ENCODE peak calls at places on chromosomes 16 and 17, in ten cellular contexts. G is CD4-positive, alpha-beta T cell; K is GM12865; S is A549; N is cardiac fibroblast; U is HFFc6; V is heart left ventricle; F is uterus; P is epithelial cell of esophagus; Y is activated CD8-positive, alpha-beta T cell treated with anti-CD3 and anti-CD28 coated beads for 36 hours. C is an unnamed sample.

GRCh38 chr16:77898671-77899211 is 110.4 kb downstream of the VAT1L start:
- DNase-seq in G (no peak), K (no peak), S (no peak), N (peak), U (no peak), V (no peak), F (no peak), P (no peak), Y (no peak), C (peak)

GRCh38 chr17:38742431-38743308 is 5.5 kb downstream of the PCGF2 start:
- DNase-seq in G (no peak), K (no peak), S (no peak), N (peak), U (peak), V (peak), F (peak), P (peak), Y (peak), C (peak)

GRCh38 chr16:8087597-8088279 is 502.6 kb downstream of the TMEM114 start:
- DNase-seq in G (no peak), K (no peak), S (no peak), N (no peak), U (no peak), V (no peak), F (no peak), P (no peak), Y (no peak), C (no peak)

GRCh38 chr17:42456223-42457106 is 2.2 kb upstream of the ATP6V0A1 start:
- DNase-seq in G (no peak), K (peak), S (no peak), N (peak), U (peak), V (peak), F (no peak), P (peak), Y (no peak), C (peak)

GRCh38 chr16:54503011-54503410 is 216.4 kb upstream of the IRX3 start:
- DNase-seq in G (no peak), K (no peak), S (no peak), N (peak), U (no peak), V (peak), F (no peak), P (no peak), Y (no peak), C (no peak)

GRCh38 chr17:77072670-77073069 is 68.1 kb upstream of the SEC14L1 start:
- DNase-seq in G (no peak), K (no peak), S (no peak), N (no peak), U (no peak), V (no peak), F (no peak), P (no peak), Y (no peak), C (no peak)

GRCh38 chr17:28071891-28072606 is 29.6 kb downstream of the NLK start:
- DNase-seq in G (no peak), K (peak), S (no peak), N (no peak), U (no peak), V (no peak), F (no peak), P (no peak), Y (no peak), C (peak)

GRCh38 chr16:29820271-29820701 is at the start of gene MVP:
- DNase-seq in G (no peak), K (peak), S (peak), N (peak), U (peak), V (peak), F (peak), P (peak), Y (peak), C (no peak)

GRCh38 chr16:10938321-10938720 is 3.9 kb downstream of the DEXI start:
- DNase-seq in G (no peak), K (peak), S (no peak), N (no peak), U (no peak), V (no peak), F (no peak), P (no peak), Y (peak), C (no peak)

GRCh38 chr17:80034977-80035686 is 540 bp downstream of the TBC1D16 start:
- DNase-seq in G (peak), K (peak), S (no peak), N (peak), U (peak), V (peak), F (no peak), P (peak), Y (peak), C (no peak)

GRCh38 chr17:2215616-2216364 is 87.8 kb downstream of the SMG6 start:
- DNase-seq in G (peak), K (peak), S (no peak), N (peak), U (peak), V (peak), F (peak), P (peak), Y (peak), C (peak)

GRCh38 chr17:29622337-29623282 is at the start of gene CORO6:
- DNase-seq in G (peak), K (peak), S (peak), N (peak), U (peak), V (peak), F (peak), P (peak), Y (peak), C (no peak)

GRCh38 chr16:72992142-72992601 is 55.8 kb downstream of the ZFHX3 start:
- DNase-seq in G (no peak), K (no peak), S (no peak), N (no peak), U (no peak), V (no peak), F (no peak), P (no peak), Y (no peak), C (no peak)

GRCh38 chr17:3615160-3615870 is 6.1 kb upstream of the TRPV1 start:
- DNase-seq in G (no peak), K (no peak), S (no peak), N (no peak), U (no peak), V (no peak), F (no peak), P (no peak), Y (no peak), C (no peak)

GRCh38 chr17:750431-751037 is 1.5 kb downstream of the GEMIN4 start:
- DNase-seq in G (no peak), K (no peak), S (no peak), N (no peak), U (no peak), V (no peak), F (no peak), P (peak), Y (no peak), C (no peak)

GRCh38 chr17:2138318-2138717 is 83.4 kb downstream of the HIC1 start:
- DNase-seq in G (peak), K (peak), S (no peak), N (peak), U (peak), V (peak), F (no peak), P (no peak), Y (peak), C (no peak)

GRCh38 chr17:77098884-77099545 is 41.8 kb upstream of the SEC14L1 start:
- DNase-seq in G (no peak), K (no peak), S (no peak), N (peak), U (peak), V (peak), F (peak), P (peak), Y (peak), C (peak)

GRCh38 chr17:67605259-67605912 is 112.3 kb upstream of the NOL11 start:
- DNase-seq in G (no peak), K (no peak), S (no peak), N (peak), U (no peak), V (peak), F (peak), P (no peak), Y (no peak), C (peak)

GRCh38 chr17:76297436-76297835 is 10.6 kb downstream of the QRICH2 start:
- DNase-seq in G (no peak), K (no peak), S (no peak), N (no peak), U (no peak), V (no peak), F (no peak), P (no peak), Y (no peak), C (no peak)

GRCh38 chr16:65154321-65154720 is 32.5 kb upstream of the CDH11 start:
- DNase-seq in G (no peak), K (no peak), S (no peak), N (no peak), U (no peak), V (no peak), F (no peak), P (peak), Y (no peak), C (no peak)

GRCh38 chr16:49781401-49781800 is 74.5 kb downstream of the ZNF423 start:
- DNase-seq in G (no peak), K (no peak), S (no peak), N (no peak), U (no peak), V (no peak), F (no peak), P (no peak), Y (no peak), C (no peak)

GRCh38 chr17:75684924-75685323 is 17.8 kb downstream of the SAP30BP start:
- DNase-seq in G (no peak), K (no peak), S (no peak), N (no peak), U (peak), V (no peak), F (no peak), P (peak), Y (no peak), C (no peak)

GRCh38 chr16:75621170-75621477 is 2.0 kb downstream of the ADAT1 start:
- DNase-seq in G (no peak), K (peak), S (peak), N (peak), U (peak), V (no peak), F (no peak), P (peak), Y (no peak), C (no peak)

GRCh38 chr16:77298638-77299360 is 99.6 kb downstream of the SYCE1L start:
- DNase-seq in G (no peak), K (no peak), S (peak), N (peak), U (peak), V (no peak), F (peak), P (peak), Y (no peak), C (peak)

GRCh38 chr17:31492880-31493655 is 101.6 kb downstream of the RAB11FIP4 start:
- DNase-seq in G (peak), K (peak), S (no peak), N (no peak), U (no peak), V (no peak), F (no peak), P (no peak), Y (peak), C (no peak)

GRCh38 chr17:49873466-49873865 is 25.6 kb upstream of the TAC4 start:
- DNase-seq in G (no peak), K (no peak), S (no peak), N (no peak), U (no peak), V (no peak), F (no peak), P (no peak), Y (no peak), C (no peak)

GRCh38 chr16:23181506-23181905 is 1.0 kb upstream of the SCNN1G start:
- DNase-seq in G (no peak), K (no peak), S (no peak), N (no peak), U (no peak), V (no peak), F (no peak), P (no peak), Y (no peak), C (no peak)

GRCh38 chr16:31710134-31710533 is 163.5 kb upstream of the ZNF267 start:
- DNase-seq in G (no peak), K (no peak), S (no peak), N (no peak), U (no peak), V (no peak), F (no peak), P (no peak), Y (no peak), C (no peak)

GRCh38 chr17:48470388-48471034 is 40.5 kb upstream of the SKAP1 start:
- DNase-seq in G (no peak), K (no peak), S (no peak), N (peak), U (peak), V (no peak), F (no peak), P (no peak), Y (no peak), C (no peak)
- TF ChIP-seq CTCF in G (no peak), K (no peak), S (no peak), N (no peak), U (peak), V (no peak), F (no peak), P (no peak), Y (no peak), C (peak)

GRCh38 chr17:18953231-18953728 is 1.3 kb downstream of the SLC5A10 start:
- DNase-seq in G (no peak), K (no peak), S (no peak), N (no peak), U (no peak), V (no peak), F (no peak), P (no peak), Y (no peak), C (no peak)

GRCh38 chr17:18950944-18951905 is 740 bp upstream of the SLC5A10 start:
- DNase-seq in G (no peak), K (no peak), S (no peak), N (no peak), U (no peak), V (no peak), F (no peak), P (no peak), Y (no peak), C (no peak)

GRCh38 chr17:18949566-18949965 is 2.4 kb upstream of the SLC5A10 start:
- DNase-seq in G (no peak), K (no peak), S (no peak), N (peak), U (no peak), V (no peak), F (no peak), P (no peak), Y (no peak), C (no peak)

GRCh38 chr17:18954321-18954720 is 2.4 kb downstream of the SLC5A10 start:
- DNase-seq in G (no peak), K (no peak), S (no peak), N (no peak), U (no peak), V (no peak), F (no peak), P (no peak), Y (no peak), C (no peak)

DNA sequence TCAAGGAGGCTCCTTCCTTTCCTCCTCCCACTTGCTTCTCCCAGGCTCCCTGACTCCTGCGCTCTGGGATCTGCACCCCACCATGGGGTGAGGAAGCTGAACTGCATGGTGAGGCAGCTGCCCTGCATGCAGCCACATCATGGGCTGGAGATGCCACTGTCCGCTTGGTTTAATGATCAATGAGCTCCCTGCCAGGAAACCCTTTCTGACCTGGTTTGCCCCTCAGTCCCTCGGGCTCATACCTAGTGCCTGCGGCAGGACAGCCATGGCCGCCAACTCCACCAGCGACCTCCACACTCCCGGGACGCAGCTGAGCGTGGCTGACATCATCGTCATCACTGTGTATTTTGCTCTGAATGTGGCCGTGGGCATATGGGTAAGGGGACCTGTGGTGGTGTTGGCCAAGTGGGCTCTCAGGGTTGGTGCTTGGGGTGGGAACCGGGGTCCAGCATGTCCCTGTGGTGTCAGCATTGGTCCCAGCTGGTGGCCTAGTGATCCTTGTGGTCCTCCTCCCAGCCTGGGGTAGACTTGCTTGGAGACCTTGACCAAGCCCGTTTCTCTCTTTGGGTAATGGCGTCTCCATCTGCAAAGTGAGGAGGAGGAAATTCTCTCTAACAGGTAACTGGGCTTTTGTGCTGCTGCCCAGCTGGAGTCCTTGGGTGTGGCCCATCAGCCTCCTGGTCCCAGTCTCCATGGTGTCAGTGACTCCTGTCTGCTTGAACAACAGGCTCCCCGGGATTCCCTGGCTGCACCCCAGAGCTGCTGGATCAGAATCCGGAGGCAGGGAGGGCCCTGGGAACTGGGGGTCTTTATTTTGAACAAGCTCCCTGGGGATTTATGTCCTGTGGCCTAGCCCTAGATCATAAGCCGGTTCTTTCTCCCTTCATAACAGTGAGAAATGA is at the start of gene SLC5A10:
- DNase-seq in G (no peak), K (no peak), S (peak), N (no peak), U (no peak), V (no peak), F (no peak), P (no peak), Y (no peak), C (no peak)
- TF ChIP-seq CTCF in G (no peak), K (peak), S (no peak), N (peak), U (peak), V (no peak), F (no peak), P (peak), Y (no peak), C (peak)

DNA sequence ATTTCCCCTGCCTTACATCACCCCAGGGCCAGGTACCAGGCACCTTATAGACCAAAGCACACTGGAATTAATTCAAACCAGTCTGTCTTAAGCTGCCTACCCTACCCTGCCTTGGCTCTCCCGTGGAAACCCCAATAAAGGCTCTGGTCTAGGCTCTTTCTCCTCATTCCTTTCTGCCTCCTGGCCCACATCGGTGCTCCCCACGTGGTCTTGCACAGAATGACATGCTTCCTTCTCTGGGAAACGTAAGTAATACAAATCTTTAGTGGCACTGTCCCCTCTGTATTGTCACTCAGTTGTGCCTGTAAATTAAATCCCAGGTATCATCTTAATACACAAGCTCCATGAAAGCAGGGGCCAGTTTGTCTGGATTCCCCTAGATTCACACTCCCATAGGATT is 16.6 kb downstream of the KRT25 start:
- DNase-seq in G (no peak), K (no peak), S (no peak), N (no peak), U (no peak), V (no peak), F (no peak), P (no peak), Y (no peak), C (no peak)
- TF ChIP-seq CTCF in G (no peak), K (no peak), S (no peak), N (no peak), U (peak), V (no peak), F (no peak), P (no peak), Y (no peak), C (no peak)

DNA sequence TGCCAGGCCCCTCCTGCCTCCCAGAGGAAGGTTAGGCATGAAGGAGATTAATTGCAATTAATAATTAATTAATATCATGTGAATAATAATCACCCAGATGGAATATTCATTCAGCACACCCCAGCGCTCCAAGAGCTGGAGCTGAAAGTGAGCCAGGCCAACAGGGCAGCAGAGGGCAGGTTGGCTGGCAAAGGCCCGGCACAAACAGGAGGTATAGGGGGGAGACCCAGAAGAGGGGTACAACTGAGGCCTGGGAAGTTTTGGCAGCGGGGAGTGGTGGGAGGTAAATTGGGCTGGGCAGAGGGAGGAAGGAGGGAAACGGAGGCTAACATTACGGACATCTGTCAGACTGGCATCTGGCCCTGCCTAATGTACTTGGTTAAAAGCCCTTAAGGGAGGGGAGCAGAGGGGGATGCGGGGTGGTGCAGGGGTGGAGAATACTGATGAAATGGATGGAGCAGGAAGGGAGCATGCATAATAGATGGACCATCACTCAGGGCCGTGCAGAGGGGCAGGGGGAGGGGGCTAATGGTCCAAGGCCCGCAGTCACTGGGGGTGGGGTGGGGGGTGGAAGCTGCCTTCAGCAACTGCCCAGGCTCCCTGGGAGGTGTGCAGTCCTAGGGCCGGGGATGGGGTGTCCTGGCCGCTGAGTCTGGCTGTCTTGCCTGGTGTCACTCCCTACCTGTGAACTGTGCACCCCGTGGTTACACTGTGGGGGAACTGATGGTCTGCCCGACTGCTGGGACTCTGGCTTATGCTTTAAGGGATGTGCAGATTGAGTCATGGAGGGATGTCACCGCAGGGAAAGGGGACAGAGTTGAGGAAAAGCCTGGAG is 1.9 kb downstream of the ADAM11 start:
- DNase-seq in G (no peak), K (no peak), S (no peak), N (no peak), U (no peak), V (no peak), F (no peak), P (no peak), Y (no peak), C (no peak)
- TF ChIP-seq CTCF in G (no peak), K (no peak), S (no peak), N (no peak), U (no peak), V (no peak), F (no peak), P (no peak), Y (no peak), C (no peak)